ENCODE peak calls at places on chromosomes 11 and 22, in nine cellular contexts. A is HL-60, L is psoas muscle, C is H9, V is GM13977, T is cardiac muscle cell, N is PC-9, W is osteocyte, J is adrenal gland. H is an unnamed sample.

GRCh38 chr11:12746593-12747097 is 72.4 kb downstream of the TEAD1 start:
- DNase-seq in T (peak; percentile 97), N (peak; percentile 85), W (peak; percentile 92), A (no peak), C (peak; percentile 94), J (no peak), V (no peak), L (peak; percentile 93), H (no peak)

GRCh38 chr11:19579957-19580356 is 132.7 kb upstream of the NAV2 start:
- DNase-seq in C (no peak), W (no peak), L (no peak), T (no peak), V (no peak), J (no peak), A (no peak), N (no peak), H (no peak)

GRCh38 chr11:62500066-62501035 is 46.3 kb downstream of the AHNAK start:
- DNase-seq in J (no peak), A (no peak), V (no peak), L (no peak), N (peak; percentile 74), T (no peak), C (peak; percentile 67), W (no peak), H (peak; percentile 13)

GRCh38 chr11:10488121-10488580 is 33.1 kb downstream of the AMPD3 start:
- DNase-seq in A (no peak), J (peak; percentile 13), V (no peak), C (peak; percentile 33), T (no peak), L (no peak), W (no peak), N (peak; percentile 78), H (peak; percentile 52)

GRCh38 chr11:70662691-70663098 is 264.4 kb downstream of the CTTN start:
- DNase-seq in J (no peak), W (no peak), C (peak; percentile 43), T (no peak), N (no peak), V (no peak), A (no peak), L (no peak), H (no peak)

GRCh38 chr11:32297629-32298028 is 137.7 kb downstream of the WT1 start:
- DNase-seq in J (no peak), N (no peak), W (no peak), T (no peak), L (no peak), V (peak; percentile 38), C (no peak), A (no peak), H (peak; percentile 44)

GRCh38 chr22:48905206-48905975 is 922.3 kb downstream of the BRD1 start:
- DNase-seq in W (peak; percentile 81), L (no peak), A (no peak), C (no peak), T (no peak), N (no peak), J (no peak), V (no peak), H (no peak)

GRCh38 chr11:33772300-33772699 is 2.0 kb downstream of the FBXO3 start:
- DNase-seq in A (no peak), J (peak; percentile 36), L (no peak), C (no peak), N (peak; percentile 26), T (no peak), V (no peak), W (no peak), H (no peak)

GRCh38 chr11:7204778-7205177 is 46.9 kb upstream of the SYT9 start:
- DNase-seq in J (no peak), N (no peak), A (no peak), W (no peak), V (no peak), C (no peak), T (peak; percentile 15), L (no peak), H (no peak)

GRCh38 chr11:75445315-75445953 is 12.4 kb upstream of the KLHL35 start:
- DNase-seq in T (peak; percentile 74), L (peak; percentile 84), W (no peak), N (peak; percentile 74), V (peak; percentile 85), C (peak; percentile 77), A (no peak), J (peak; percentile 75), H (peak; percentile 85)

GRCh38 chr22:50303848-50304527 is 3.5 kb downstream of the PLXNB2 start:
- DNase-seq in L (no peak), A (peak; percentile 56), C (peak; percentile 77), V (no peak), T (peak; percentile 49), J (peak; percentile 72), N (peak; percentile 95), W (no peak), H (no peak)

GRCh38 chr11:63478896-63479295 is 12.1 kb downstream of the PLAAT5 start:
- DNase-seq in L (no peak), C (peak; percentile 74), A (peak; percentile 58), T (peak; percentile 75), J (peak; percentile 50), W (no peak), N (peak; percentile 62), V (peak; percentile 81), H (peak; percentile 79)

GRCh38 chr11:34243620-34244493 is 114.0 kb downstream of the ABTB2 start:
- DNase-seq in J (no peak), W (no peak), A (no peak), T (peak; percentile 67), N (peak; percentile 90), C (no peak), V (peak; percentile 72), L (no peak), H (peak; percentile 73)

GRCh38 chr11:119113716-119114115 is 6.6 kb downstream of the C2CD2L start:
- DNase-seq in W (no peak), N (no peak), V (no peak), C (no peak), J (no peak), A (no peak), L (no peak), T (no peak), H (no peak)

GRCh38 chr22:17213976-17214375 is 5.3 kb downstream of the ADA2 start:
- DNase-seq in J (peak; percentile 38), A (no peak), W (no peak), N (no peak), T (peak; percentile 59), L (peak; percentile 83), C (peak; percentile 62), V (peak; percentile 39), H (no peak)
- TF ChIP-seq CTCF in J (peak; percentile 38), A (no peak), W (peak; percentile 39), N (no peak), T (peak; percentile 61), L (peak; percentile 56), C (peak; percentile 69), V (peak; percentile 62), H (peak; percentile 33)

GRCh38 chr22:32474635-32475427 is at the start of gene FBXO7:
- DNase-seq in L (peak; percentile 97), J (peak; percentile 92), A (peak; percentile 74), C (peak; percentile 93), N (peak; percentile 90), V (peak; percentile 92), W (peak; percentile 98), T (peak; percentile 97), H (peak; percentile 92)
- TF ChIP-seq CTCF in L (peak; percentile 13), J (peak; percentile 13), A (no peak), C (peak; percentile 60), N (peak; percentile 59), V (peak; percentile 36), W (peak; percentile 66), T (peak; percentile 24), H (peak; percentile 19)

DNA sequence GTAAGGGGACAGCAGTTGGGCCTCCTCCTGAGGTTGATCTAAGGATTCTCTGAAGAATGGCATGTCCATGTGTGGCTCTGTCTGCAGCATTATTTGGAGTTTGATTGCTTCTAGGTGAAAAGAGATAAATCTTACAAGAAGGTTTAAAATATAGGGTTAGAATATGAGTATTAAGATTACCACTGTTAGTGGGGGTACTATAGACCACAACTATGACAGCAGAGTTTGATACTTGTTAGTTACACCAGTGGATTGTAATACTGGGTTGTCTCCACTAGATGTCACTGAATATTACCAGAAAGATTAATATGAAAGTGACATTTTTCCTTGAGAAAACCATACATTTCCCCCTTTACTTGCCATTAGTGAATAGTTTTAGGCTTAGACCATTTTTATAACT is 47.9 kb downstream of the ZNF280B start:
- DNase-seq in J (no peak), A (no peak), C (no peak), V (no peak), L (no peak), W (no peak), T (no peak), N (no peak), H (peak; percentile 31)
- TF ChIP-seq CTCF in J (peak; percentile 19), A (peak; percentile 15), C (peak; percentile 60), V (no peak), L (peak; percentile 14), W (no peak), T (no peak), N (peak; percentile 71), H (peak; percentile 24)

GRCh38 chr11:9118277-9118676 is 26.9 kb upstream of the SCUBE2 start:
- DNase-seq in T (no peak), W (no peak), A (no peak), C (no peak), L (no peak), V (no peak), N (no peak), J (no peak), H (no peak)

GRCh38 chr11:9121397-9121796 is 30.0 kb upstream of the SCUBE2 start:
- DNase-seq in L (no peak), J (no peak), C (peak; percentile 42), W (peak; percentile 76), A (no peak), V (no peak), N (no peak), T (no peak), H (no peak)

GRCh38 chr11:9125185-9125886 is 33.9 kb upstream of the SCUBE2 start:
- DNase-seq in J (no peak), V (no peak), A (no peak), L (no peak), T (no peak), N (no peak), W (peak; percentile 25), C (no peak), H (no peak)

GRCh38 chr11:9123595-9124304 is 32.4 kb upstream of the SCUBE2 start:
- DNase-seq in N (no peak), L (no peak), A (no peak), T (no peak), W (no peak), V (no peak), J (no peak), C (no peak), H (no peak)

DNA sequence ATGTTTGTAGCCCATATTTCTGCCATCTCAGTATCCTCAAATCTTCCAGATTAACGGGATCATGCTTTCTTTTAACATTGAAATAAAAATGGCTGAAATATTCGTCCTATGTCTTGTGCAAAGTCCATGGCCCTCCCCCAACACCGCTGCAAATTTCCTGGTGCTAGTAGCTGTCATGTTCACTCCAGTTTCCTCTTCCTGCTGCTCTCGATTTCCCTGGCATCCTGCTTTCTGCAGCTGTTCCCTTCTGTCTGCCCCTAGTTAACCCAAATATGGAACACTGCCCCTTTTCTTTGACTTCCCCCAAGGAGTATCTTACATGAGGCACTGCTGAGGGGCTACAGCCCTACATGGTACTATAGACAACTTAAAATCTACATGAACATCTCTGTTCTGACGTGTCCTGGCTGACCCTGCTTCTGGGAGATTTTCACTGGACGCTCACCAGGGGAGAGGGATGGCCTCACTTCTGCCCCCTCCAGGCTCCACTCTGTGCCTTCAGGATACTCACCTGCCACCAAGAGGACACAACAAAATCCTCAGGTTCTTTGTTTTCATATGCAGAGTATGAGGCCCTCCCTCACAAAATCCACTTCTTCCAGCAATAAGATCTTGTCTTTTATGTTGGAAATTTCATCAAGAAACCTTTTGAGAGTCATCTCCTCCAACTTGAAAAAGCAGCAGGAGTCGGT is 29.4 kb upstream of the SCUBE2 start:
- DNase-seq in L (no peak), W (peak; percentile 49), J (no peak), C (peak; percentile 85), T (peak; percentile 36), V (no peak), N (no peak), A (no peak), H (no peak)
- TF ChIP-seq CTCF in L (no peak), W (peak; percentile 18), J (no peak), C (peak; percentile 87), T (peak; percentile 40), V (peak; percentile 27), N (peak; percentile 39), A (no peak), H (no peak)